ENCODE peak calls at places on chromosomes 6 and 20, in six cellular contexts. K is effector CD4-positive, alpha-beta T cell; V is spleen; T is NCI-H1436; D is EL; Q is NCI-H2029. E is an unnamed sample.

GRCh38 chr20:25622450-25623224 is 1.2 kb downstream of the NANP start:
- DNase-seq in K (no peak), V (no peak), T (no peak), D (peak; percentile 7), Q (no peak), E (no peak)

GRCh38 chr20:11178946-11179654 is 505.3 kb upstream of the JAG1 start:
- DNase-seq in K (no peak), V (no peak), T (no peak), D (peak; percentile 72), Q (no peak), E (no peak)

GRCh38 chr20:23700931-23701330 is 12.1 kb upstream of the CST4 start:
- DNase-seq in K (no peak), V (no peak), T (no peak), D (no peak), Q (no peak), E (no peak)

GRCh38 chr6:110048221-110048875 is 70.2 kb downstream of the GPR6 start:
- DNase-seq in K (no peak), V (no peak), T (no peak), D (peak; percentile 16), Q (no peak), E (no peak)

GRCh38 chr6:5401845-5402738 is 140.8 kb downstream of the FARS2 start:
- DNase-seq in K (no peak), V (no peak), T (no peak), D (peak; percentile 13), Q (peak; percentile 44), E (no peak)

GRCh38 chr6:11202513-11203305 is 29.8 kb downstream of the NEDD9 start:
- DNase-seq in K (no peak), V (no peak), T (no peak), D (no peak), Q (no peak), E (peak; percentile 39)

GRCh38 chr6:167668754-167669552 is 157.8 kb upstream of the AFDN start:
- DNase-seq in K (no peak), V (peak; percentile 51), T (no peak), D (no peak), Q (no peak), E (no peak)

GRCh38 chr20:59042151-59042795 is at the start of gene PRELID3B:
- DNase-seq in K (peak; percentile 16), V (no peak), T (no peak), D (peak; percentile 44), Q (no peak), E (peak; percentile 50)

GRCh38 chr20:23624307-23624706 is 13.4 kb downstream of the CST3 start:
- DNase-seq in K (no peak), V (no peak), T (no peak), D (no peak), Q (no peak), E (no peak)

GRCh38 chr6:16691328-16691727 is 69.9 kb downstream of the ATXN1 start:
- DNase-seq in K (no peak), V (no peak), T (no peak), D (no peak), Q (no peak), E (no peak)

GRCh38 chr6:52423971-52424381 is 3.8 kb downstream of the EFHC1 start:
- DNase-seq in K (no peak), V (no peak), T (no peak), D (peak; percentile 94), Q (no peak), E (no peak)

GRCh38 chr20:39083781-39084180 is 121.6 kb downstream of the DHX35 start:
- DNase-seq in K (no peak), V (no peak), T (no peak), D (no peak), Q (no peak), E (no peak)

GRCh38 chr6:107787589-107787960 is 36.5 kb downstream of the SCML4 start:
- DNase-seq in K (no peak), V (no peak), T (no peak), D (no peak), Q (no peak), E (no peak)

GRCh38 chr6:111784423-111784822 is 88.8 kb downstream of the FYN start:
- DNase-seq in K (no peak), V (no peak), T (no peak), D (peak; percentile 42), Q (peak; percentile 41), E (no peak)

GRCh38 chr6:90860822-90861601 is 274.1 kb upstream of the MAP3K7 start:
- DNase-seq in K (no peak), V (no peak), T (no peak), D (peak; percentile 21), Q (peak; percentile 2), E (no peak)

GRCh38 chr6:33171096-33171888 is 21.0 kb downstream of the COL11A2 start:
- DNase-seq in K (no peak), V (peak; percentile 48), T (no peak), D (no peak), Q (no peak), E (no peak)

GRCh38 chr20:14401479-14402138 is 64.2 kb upstream of the FLRT3 start:
- DNase-seq in K (no peak), V (no peak), T (peak; percentile 32), D (no peak), Q (peak; percentile 61), E (no peak)

GRCh38 chr6:119566546-119567263 is 217.1 kb upstream of the MAN1A1 start:
- DNase-seq in K (no peak), V (no peak), T (no peak), D (no peak), Q (no peak), E (no peak)

GRCh38 chr6:3885262-3886036 is 36.3 kb downstream of the FAM50B start:
- DNase-seq in K (no peak), V (no peak), T (no peak), D (peak; percentile 26), Q (no peak), E (no peak)

GRCh38 chr6:113457156-113457555 is 400.0 kb upstream of the MARCKS start:
- DNase-seq in K (no peak), V (no peak), T (no peak), D (peak; percentile 93), Q (no peak), E (no peak)

GRCh38 chr20:2002365-2002764 is 8.5 kb upstream of the PDYN start:
- DNase-seq in K (no peak), V (no peak), T (no peak), D (no peak), Q (no peak), E (no peak)

GRCh38 chr6:40807484-40807883 is 220.3 kb upstream of the LRFN2 start:
- DNase-seq in K (no peak), V (no peak), T (no peak), D (peak; percentile 31), Q (no peak), E (no peak)

GRCh38 chr6:104638841-104639290 is 220.9 kb downstream of the HACE1 start:
- DNase-seq in K (no peak), V (no peak), T (no peak), D (no peak), Q (no peak), E (no peak)

GRCh38 chr6:132392792-132393191 is 8.5 kb downstream of the MOXD1 start:
- DNase-seq in K (no peak), V (no peak), T (no peak), D (peak; percentile 18), Q (no peak), E (no peak)

GRCh38 chr20:24470031-24470781 is 777 bp downstream of the SYNDIG1 start:
- DNase-seq in K (no peak), V (no peak), T (no peak), D (no peak), Q (no peak), E (peak; percentile 33)

GRCh38 chr20:42483694-42484303 is 705.9 kb downstream of the PTPRT start:
- DNase-seq in K (no peak), V (no peak), T (peak; percentile 12), D (no peak), Q (peak; percentile 2), E (peak; percentile 91)

GRCh38 chr6:56938634-56939294 is 16.1 kb upstream of the BEND6 start:
- DNase-seq in K (no peak), V (no peak), T (no peak), D (peak; percentile 100), Q (no peak), E (no peak)

GRCh38 chr20:21257192-21257591 is 45.9 kb upstream of the XRN2 start:
- DNase-seq in K (no peak), V (no peak), T (no peak), D (no peak), Q (no peak), E (no peak)

E was measured in WTC11.